ENCODE peak calls at places on chromosomes 1 and 21, in ten cellular contexts. C is PC-3, M is cardiac fibroblast, G is heart right ventricle, L is heart left ventricle, P is psoas muscle, B is fibroblast of pulmonary artery, O is choroid plexus epithelial cell, U is AG04449, T is AG09309. Z is an unnamed sample.

GRCh38 chr1:190436615-190437014 is 41.0 kb downstream of the BRINP3 start:
- DNase-seq in T (no peak), M (peak), L (no peak), U (no peak), G (no peak), B (peak), O (peak), P (no peak), C (peak), Z (no peak)

GRCh38 chr1:232704694-232705680 is 75.1 kb upstream of the SIPA1L2 start:
- DNase-seq in O (peak), M (peak), T (peak), B (peak), G (no peak), L (no peak), P (no peak), C (peak), U (peak), Z (peak)

GRCh38 chr1:86154581-86155060 is 2.0 kb downstream of the COL24A1 start:
- DNase-seq in M (no peak), C (no peak), O (no peak), L (peak), G (peak), T (peak), P (no peak), B (no peak), U (no peak), Z (no peak)

GRCh38 chr21:45948576-45949141 is 32.9 kb upstream of the COL6A1 start:
- DNase-seq in G (no peak), B (no peak), T (no peak), C (no peak), U (no peak), P (no peak), L (no peak), M (no peak), O (peak), Z (no peak)

GRCh38 chr1:45820797-45821196 is 17.4 kb downstream of the MAST2 start:
- DNase-seq in L (no peak), P (no peak), C (no peak), U (no peak), T (no peak), O (peak), B (peak), G (no peak), M (peak), Z (no peak)

GRCh38 chr1:43300661-43301094 is at the start of gene TIE1:
- DNase-seq in L (peak), M (peak), C (no peak), U (no peak), B (peak), T (no peak), G (peak), O (no peak), P (no peak), Z (no peak)

GRCh38 chr1:42730002-42730401 is 10.0 kb downstream of the CLDN19 start:
- DNase-seq in O (no peak), G (no peak), M (no peak), P (no peak), C (no peak), T (no peak), U (no peak), L (no peak), B (no peak), Z (no peak)

GRCh38 chr21:45252448-45252925 is 35.2 kb downstream of the POFUT2 start:
- DNase-seq in G (no peak), O (no peak), U (no peak), B (no peak), C (no peak), M (no peak), L (no peak), T (no peak), P (peak), Z (no peak)

GRCh38 chr1:112501810-112502641 is 6.7 kb upstream of the WNT2B start:
- DNase-seq in U (no peak), C (peak), P (peak), B (peak), T (no peak), O (peak), G (peak), M (peak), L (peak), Z (peak)

GRCh38 chr1:171188388-171189266 is 3.5 kb downstream of the FMO2 start:
- DNase-seq in U (no peak), M (peak), T (peak), B (peak), C (peak), L (peak), O (peak), P (peak), G (no peak), Z (no peak)

GRCh38 chr1:30197616-30197934 is 525.8 kb downstream of the MATN1 start:
- DNase-seq in C (no peak), G (no peak), U (no peak), T (peak), B (no peak), O (peak), L (no peak), P (no peak), M (peak), Z (no peak)

GRCh38 chr1:217369271-217369981 is 261.5 kb downstream of the GPATCH2 start:
- DNase-seq in B (no peak), C (no peak), G (no peak), O (no peak), U (no peak), T (no peak), M (no peak), P (no peak), L (no peak), Z (no peak)

GRCh38 chr1:166691476-166691875 is 147.8 kb upstream of the POGK start:
- DNase-seq in C (no peak), P (no peak), G (no peak), B (no peak), O (no peak), M (no peak), L (no peak), T (no peak), U (no peak), Z (no peak)

GRCh38 chr1:25906644-25907300 is 553 bp upstream of the STMN1 start:
- DNase-seq in P (no peak), L (no peak), B (no peak), T (no peak), O (no peak), U (no peak), C (peak), G (no peak), M (no peak), Z (peak)

GRCh38 chr1:33010946-33011731 is 25.5 kb downstream of the AK2 start:
- DNase-seq in M (peak), O (peak), L (peak), U (no peak), T (peak), G (no peak), B (peak), P (no peak), C (no peak), Z (no peak)

GRCh38 chr1:76939107-76939816 is 72.0 kb downstream of the ST6GALNAC5 start:
- DNase-seq in C (no peak), B (peak), T (no peak), U (no peak), G (no peak), O (peak), P (no peak), M (peak), L (no peak), Z (no peak)

GRCh38 chr1:42732126-42732680 is 7.8 kb downstream of the CLDN19 start:
- DNase-seq in O (no peak), M (peak), B (peak), T (no peak), L (no peak), G (no peak), U (no peak), C (no peak), P (no peak), Z (no peak)

GRCh38 chr1:180155202-180155682 is 573 bp downstream of the QSOX1 start:
- DNase-seq in L (no peak), O (no peak), M (no peak), C (no peak), B (no peak), T (no peak), U (no peak), G (peak), P (no peak), Z (no peak)

GRCh38 chr1:6519935-6520621 is 28.6 kb upstream of the PLEKHG5 start:
- DNase-seq in T (peak), M (peak), G (no peak), L (no peak), P (peak), O (peak), U (peak), B (peak), C (no peak), Z (no peak)

GRCh38 chr1:108057536-108057935 is 92.6 kb upstream of the VAV3 start:
- DNase-seq in M (peak), B (peak), C (no peak), U (no peak), T (no peak), G (peak), L (peak), O (peak), P (no peak), Z (peak)

GRCh38 chr1:91787946-91788345 is 98.0 kb downstream of the TGFBR3 start:
- DNase-seq in B (no peak), O (no peak), M (no peak), L (no peak), P (no peak), T (no peak), C (no peak), G (no peak), U (no peak), Z (no peak)

GRCh38 chr1:63662056-63662836 is 69.0 kb downstream of the PGM1 start:
- DNase-seq in C (peak), M (peak), L (peak), B (peak), U (no peak), G (peak), P (peak), O (peak), T (peak), Z (no peak)

GRCh38 chr1:243396876-243397275 is 141.0 kb downstream of the SDCCAG8 start:
- DNase-seq in G (no peak), T (no peak), B (no peak), U (no peak), P (no peak), L (no peak), M (no peak), O (no peak), C (no peak), Z (no peak)

GRCh38 chr1:228061411-228062084 is 21.0 kb upstream of the ARF1 start:
- DNase-seq in U (no peak), L (no peak), O (no peak), M (no peak), P (peak), B (no peak), T (no peak), C (no peak), G (no peak), Z (no peak)

GRCh38 chr1:32876341-32877210 is 5.9 kb upstream of the FNDC5 start:
- DNase-seq in T (no peak), L (no peak), U (no peak), C (peak), B (peak), P (peak), G (peak), O (peak), M (peak), Z (no peak)

GRCh38 chr1:84700065-84700464 is 9.8 kb upstream of the SSX2IP start:
- DNase-seq in P (no peak), M (no peak), C (no peak), L (no peak), O (no peak), B (no peak), U (no peak), T (no peak), G (no peak), Z (no peak)

GRCh38 chr1:201422436-201423030 is 1.0 kb upstream of the TNNI1 start:
- DNase-seq in M (no peak), C (no peak), B (no peak), T (no peak), O (no peak), U (no peak), L (no peak), P (no peak), G (no peak), Z (no peak)

GRCh38 chr1:203463469-203464062 is 12.0 kb upstream of the PRELP start:
- DNase-seq in M (peak), G (no peak), O (peak), T (no peak), L (no peak), B (peak), P (no peak), C (peak), U (no peak), Z (no peak)

GRCh38 chr1:203462143-203462542 is 13.5 kb upstream of the PRELP start:
- DNase-seq in B (no peak), O (no peak), T (no peak), P (no peak), M (no peak), C (no peak), L (no peak), U (no peak), G (no peak), Z (no peak)

GRCh38 chr1:203464226-203464625 is 11.4 kb upstream of the PRELP start:
- DNase-seq in L (no peak), B (no peak), M (no peak), U (no peak), P (no peak), O (no peak), T (no peak), C (peak), G (no peak), Z (no peak)

GRCh38 chr1:203461717-203462116 is 13.9 kb upstream of the PRELP start:
- DNase-seq in G (no peak), C (no peak), T (no peak), B (no peak), P (no peak), U (no peak), M (no peak), O (no peak), L (no peak), Z (no peak)

GRCh38 chr1:203462878-203463277 is 12.7 kb upstream of the PRELP start:
- DNase-seq in O (peak), P (peak), T (peak), C (peak), M (peak), B (peak), L (no peak), G (no peak), U (peak), Z (no peak)
- H3K4me3 ChIP-seq in O (no peak), P (no peak), T (no peak), C (no peak), M (no peak), B (no peak), L (no peak), G (no peak), U (no peak), Z (no peak)

DNA sequence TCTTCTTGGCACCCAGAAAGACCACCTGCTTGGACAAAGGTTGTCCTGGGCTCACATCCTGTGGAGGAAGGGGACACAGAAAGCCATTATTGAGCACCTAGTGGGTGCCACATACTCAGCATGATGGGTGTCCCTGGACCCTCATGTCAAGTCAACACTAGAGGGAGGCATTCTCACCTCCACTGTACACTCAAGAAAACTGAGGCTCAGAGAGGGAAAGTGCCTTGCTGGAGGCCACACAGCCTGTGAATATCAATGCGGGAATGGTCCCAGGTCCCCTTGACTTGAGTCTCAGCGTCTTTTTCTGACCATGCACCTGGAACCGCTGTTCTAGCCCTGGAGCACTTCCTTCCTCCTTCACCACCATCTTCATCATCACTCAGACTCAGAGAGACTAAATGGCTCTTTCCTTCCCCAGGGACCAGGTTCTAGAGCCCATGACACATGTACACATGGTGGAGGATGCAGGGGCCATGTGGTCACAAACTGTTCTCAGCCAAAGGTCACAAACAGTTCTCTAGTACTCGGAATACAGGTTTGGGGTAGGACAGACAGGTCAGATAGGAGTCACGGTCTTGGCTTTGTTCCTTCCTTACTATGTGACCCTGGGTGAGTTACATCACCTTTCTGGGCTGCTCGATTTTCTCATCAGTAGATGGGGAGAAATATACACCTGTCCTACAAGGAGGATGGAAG is 89.2 kb upstream of the WNT4 start:
- DNase-seq in G (no peak), U (no peak), T (no peak), L (no peak), M (no peak), C (no peak), O (no peak), B (no peak), P (peak), Z (no peak)
- TF ChIP-seq CTCF in G (no peak), U (no peak), T (peak), L (no peak), M (peak), C (peak), O (peak), B (no peak), P (no peak), Z (no peak)

DNA sequence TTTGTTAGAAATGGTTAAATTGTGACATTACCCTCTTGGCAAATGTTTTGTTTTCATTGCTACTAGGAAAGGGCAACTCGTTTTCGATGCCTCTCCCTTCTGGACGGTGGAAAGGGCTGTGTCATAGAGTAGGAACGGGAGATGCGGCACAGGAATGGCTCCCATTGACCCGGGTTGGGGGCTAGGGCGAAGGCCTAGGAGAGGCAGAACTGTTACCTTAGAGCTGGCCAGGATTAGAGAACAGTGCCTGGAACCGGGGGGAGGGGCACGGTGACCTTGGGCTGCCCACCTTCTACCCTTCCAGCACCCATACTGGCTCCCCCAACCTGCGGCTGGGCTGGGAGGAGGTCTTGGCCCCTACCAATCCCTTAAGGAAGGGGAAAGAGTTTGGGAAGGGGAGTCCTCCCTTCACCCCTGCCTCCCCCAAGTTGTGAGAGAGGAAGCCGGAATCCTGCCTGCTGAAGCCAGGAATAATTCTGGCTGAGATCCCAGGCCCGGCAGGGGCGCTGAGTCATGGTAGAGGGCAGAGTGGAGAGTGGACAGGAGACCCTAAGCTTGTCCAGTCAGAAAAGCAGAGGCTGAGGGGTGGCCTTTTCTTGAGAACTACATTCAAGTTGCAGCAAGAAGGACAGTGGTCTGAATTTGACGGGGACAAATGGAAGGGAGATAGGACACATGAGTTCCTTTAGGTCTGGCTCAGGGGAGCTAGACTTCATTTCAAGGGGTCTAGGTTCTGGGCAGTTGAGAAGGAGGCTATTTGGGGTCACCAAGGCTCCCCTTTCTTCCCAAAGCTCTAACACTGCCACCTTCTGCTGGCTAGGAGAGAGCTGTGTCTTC is 8.2 kb downstream of the LMNA start:
- DNase-seq in P (peak), T (no peak), C (peak), O (peak), L (peak), G (peak), U (no peak), B (peak), M (peak), Z (peak)
- H3K4me3 ChIP-seq in P (peak), T (peak), C (peak), O (peak), L (peak), G (peak), U (peak), B (peak), M (peak), Z (peak)

DNA sequence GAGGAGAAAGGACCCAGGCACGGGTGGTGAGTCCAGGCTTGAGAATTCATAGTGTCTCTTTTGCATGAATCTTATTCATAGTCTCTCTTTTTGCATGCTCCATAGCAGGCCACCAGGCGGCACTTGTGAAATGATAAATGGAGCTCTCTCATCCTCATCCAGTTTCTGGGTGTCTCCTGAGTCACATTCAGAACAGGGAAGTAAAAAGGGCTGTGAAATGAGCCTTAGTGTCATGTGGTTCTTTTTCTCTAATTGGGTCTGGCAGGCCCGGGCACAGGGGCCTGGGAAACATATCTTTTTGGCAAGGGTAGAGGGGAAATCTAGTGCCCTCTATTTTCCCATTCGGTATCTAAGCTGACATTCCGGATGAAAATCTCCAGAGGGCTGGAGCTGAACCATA is 19.1 kb upstream of the NCF2 start:
- DNase-seq in G (peak), L (peak), B (peak), U (no peak), O (peak), P (peak), M (peak), T (peak), C (peak), Z (peak)
- TF ChIP-seq CTCF in G (peak), L (peak), B (peak), U (peak), O (peak), P (peak), M (peak), T (peak), C (peak), Z (peak)

GRCh38 chr1:41538741-41539415 is 54.4 kb upstream of the EDN2 start:
- DNase-seq in C (no peak), G (no peak), M (no peak), P (no peak), B (no peak), T (no peak), U (no peak), L (peak), O (no peak), Z (no peak)

GRCh38 chr1:41535236-41535720 is 50.8 kb upstream of the EDN2 start:
- DNase-seq in P (no peak), T (no peak), C (no peak), B (no peak), O (no peak), M (no peak), G (no peak), L (peak), U (no peak), Z (no peak)

GRCh38 chr1:41537788-41538351 is 53.4 kb upstream of the EDN2 start:
- DNase-seq in B (peak), O (peak), P (peak), L (peak), U (peak), C (peak), G (peak), M (peak), T (peak), Z (no peak)

GRCh38 chr1:41536296-41536695 is 51.8 kb upstream of the EDN2 start:
- DNase-seq in L (no peak), B (no peak), P (no peak), T (no peak), U (no peak), C (no peak), O (no peak), G (no peak), M (no peak), Z (no peak)

GRCh38 chr1:41537257-41537656 is 52.8 kb upstream of the EDN2 start:
- DNase-seq in B (peak), O (peak), P (no peak), M (no peak), T (no peak), G (no peak), C (no peak), L (peak), U (peak), Z (no peak)
- H3K4me3 ChIP-seq in B (no peak), O (no peak), P (no peak), M (no peak), T (no peak), G (no peak), C (no peak), L (no peak), U (no peak), Z (no peak)